ENCODE peak calls at places on chromosomes 1 and 21, in five cellular contexts. H is effector memory CD4-positive, alpha-beta T cell; M is mammary epithelial cell; D is astrocyte of the cerebellum; P is transverse colon. Y is an unnamed sample.

GRCh38 chr1:83102630-83103071 is 896.3 kb downstream of the TTLL7 start:
- DNase-seq in P (no peak), D (no peak), M (no peak), H (no peak), Y (no peak)

GRCh38 chr1:225908013-225908640 is 15.9 kb downstream of the PYCR2 start:
- DNase-seq in M (no peak), P (no peak), D (no peak), H (no peak), Y (no peak)

GRCh38 chr1:239792157-239792556 is 299.5 kb upstream of the FMN2 start:
- DNase-seq in D (no peak), M (no peak), H (no peak), P (no peak), Y (no peak)

GRCh38 chr1:244749230-244750016 is 86.0 kb upstream of the COX20 start:
- DNase-seq in H (no peak), M (no peak), D (no peak), P (no peak), Y (no peak)

GRCh38 chr1:37486680-37487618 is 12.6 kb downstream of the ZC3H12A start:
- DNase-seq in M (peak; percentile 57), D (no peak), H (peak; percentile 56), P (peak; percentile 81), Y (no peak)

GRCh38 chr21:42806489-42807140 is 72.7 kb downstream of the WDR4 start:
- DNase-seq in H (no peak), M (no peak), P (no peak), D (no peak), Y (no peak)

GRCh38 chr1:187648091-187648490 is 819.3 kb downstream of the PLA2G4A start:
- DNase-seq in D (no peak), M (peak; percentile 22), H (no peak), P (no peak), Y (no peak)

GRCh38 chr21:38264581-38264980 is 7.8 kb downstream of the KCNJ15 start:
- DNase-seq in D (no peak), H (no peak), M (no peak), P (no peak), Y (no peak)

GRCh38 chr1:102434421-102434820 is 437.7 kb upstream of the OLFM3 start:
- DNase-seq in M (peak; percentile 4), H (no peak), D (no peak), P (no peak), Y (no peak)

GRCh38 chr1:40270152-40270834 is 12.3 kb downstream of the ZMPSTE24 start:
- DNase-seq in H (no peak), P (no peak), M (peak; percentile 75), D (no peak), Y (peak; percentile 44)

GRCh38 chr1:91506071-91506470 is 5.4 kb downstream of the CDC7 start:
- DNase-seq in D (no peak), M (no peak), P (no peak), H (no peak), Y (no peak)

GRCh38 chr1:54567961-54568360 is 19.9 kb downstream of the ACOT11 start:
- DNase-seq in H (no peak), D (no peak), M (peak; percentile 30), P (no peak), Y (no peak)

GRCh38 chr1:234188454-234188792 is 184.8 kb upstream of the COA6 start:
- DNase-seq in H (no peak), D (no peak), M (peak; percentile 98), P (no peak), Y (no peak)

GRCh38 chr1:43293896-43294760 is 6.7 kb upstream of the TIE1 start:
- DNase-seq in P (peak; percentile 83), M (peak; percentile 57), H (no peak), D (peak; percentile 11), Y (peak; percentile 76)

GRCh38 chr1:74771913-74772515 is 39.1 kb downstream of the TYW3 start:
- DNase-seq in D (peak; percentile 53), H (no peak), P (no peak), M (peak; percentile 30), Y (no peak)

GRCh38 chr1:29975036-29975694 is 738.8 kb downstream of the PTPRU start:
- DNase-seq in M (peak; percentile 32), D (peak; percentile 37), P (no peak), H (no peak), Y (no peak)

GRCh38 chr1:110620250-110620615 is 14.1 kb upstream of the KCNA2 start:
- DNase-seq in M (no peak), D (no peak), H (no peak), P (peak; percentile 42), Y (no peak)

GRCh38 chr1:5597171-5597864 is 394.9 kb downstream of the NPHP4 start:
- DNase-seq in M (no peak), D (no peak), P (no peak), H (no peak), Y (no peak)

GRCh38 chr1:116934586-116935207 is 25.0 kb downstream of the PTGFRN start:
- DNase-seq in M (no peak), H (no peak), P (no peak), D (no peak), Y (no peak)

GRCh38 chr1:62295921-62296451 is 23.2 kb downstream of the KANK4 start:
- DNase-seq in D (peak; percentile 69), H (no peak), M (peak; percentile 62), P (no peak), Y (no peak)

GRCh38 chr1:233440952-233441401 is 113.5 kb downstream of the MAP3K21 start:
- DNase-seq in D (peak; percentile 72), H (no peak), P (no peak), M (peak; percentile 58), Y (no peak)

GRCh38 chr1:187527346-187527745 is 698.6 kb downstream of the PLA2G4A start:
- DNase-seq in H (no peak), D (no peak), P (no peak), M (no peak), Y (no peak)

GRCh38 chr1:236623371-236624166 is 19.3 kb upstream of the HEATR1 start:
- DNase-seq in P (no peak), M (peak; percentile 17), H (no peak), D (no peak), Y (no peak)

DNA sequence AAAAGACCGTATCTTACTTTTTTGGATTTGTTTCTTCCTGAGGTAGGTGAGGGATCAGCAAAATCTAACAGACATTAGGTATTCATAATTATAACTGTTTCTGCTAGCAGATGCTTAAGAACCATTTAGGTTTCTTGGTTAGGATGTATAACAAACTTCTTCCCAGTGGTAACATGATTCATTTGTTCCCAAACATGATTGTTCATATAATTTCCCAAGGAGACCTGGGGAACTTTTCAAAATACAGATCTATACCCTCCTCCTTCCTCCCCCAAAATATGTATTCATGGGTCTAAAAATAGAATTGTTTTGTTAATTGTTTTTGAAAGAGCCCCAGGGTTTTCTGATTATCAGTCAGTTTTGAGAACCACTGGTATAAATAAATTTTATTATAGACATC is 228.2 kb downstream of the COP1 start:
- DNase-seq in D (no peak), P (no peak), M (no peak), H (no peak), Y (no peak)
- H3K4me3 ChIP-seq in D (no peak overlapping the region), P (no peak overlapping the region), M (no peak overlapping the region), H (no peak overlapping the region), Y (no peak overlapping the region)

DNA sequence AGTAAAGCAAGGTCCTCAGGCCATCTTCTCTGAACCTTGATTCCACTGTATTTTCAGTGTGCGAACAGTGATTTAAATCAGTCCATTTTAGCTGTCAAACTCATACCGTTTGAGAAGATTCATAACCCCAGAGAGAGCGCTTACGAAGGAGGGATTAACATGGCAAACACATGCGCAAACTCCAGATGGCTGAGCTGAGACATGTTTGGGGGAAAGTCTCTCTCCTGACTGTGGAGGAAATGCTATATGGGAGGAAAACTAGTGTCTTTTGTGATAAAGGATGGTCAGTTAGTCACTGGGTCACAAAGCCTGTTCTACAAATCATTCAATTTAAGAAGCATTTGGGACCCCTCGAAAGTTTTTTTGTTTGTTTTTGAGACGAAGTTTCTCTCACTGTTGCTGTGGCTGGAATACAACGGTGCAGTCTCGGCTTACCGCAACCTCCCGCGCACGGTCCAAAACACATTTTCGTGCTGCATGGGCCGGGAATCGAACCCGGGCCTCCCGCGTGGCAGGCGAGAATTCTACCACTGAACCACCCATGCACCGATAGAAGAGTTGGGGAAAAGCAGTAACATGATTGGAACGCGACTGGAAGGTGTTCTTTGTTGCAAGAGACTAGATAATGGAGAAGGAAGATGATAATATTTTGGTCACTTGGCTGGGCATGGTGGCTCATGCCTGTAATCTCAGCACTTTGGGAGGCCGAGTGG is 58.4 kb upstream of the CXADR start:
- DNase-seq in M (peak; percentile 88), H (no peak), D (peak; percentile 37), P (no peak), Y (no peak)
- H3K4me3 ChIP-seq in M (no peak overlapping the region), H (no peak overlapping the region), D (no peak overlapping the region), P (no peak overlapping the region), Y (peak overlapping the region; percentile 16)

GRCh38 chr1:156102634-156103511 is 11.6 kb upstream of the LMNA start:
- DNase-seq in D (no peak), M (no peak), H (no peak), P (no peak), Y (no peak)

GRCh38 chr1:156101880-156102279 is 12.6 kb upstream of the LMNA start:
- DNase-seq in P (no peak), D (no peak), M (no peak), H (no peak), Y (no peak)

GRCh38 chr1:156104861-156105546 is 9.5 kb upstream of the LMNA start:
- DNase-seq in P (no peak), H (no peak), M (no peak), D (no peak), Y (no peak)

GRCh38 chr1:156103521-156103947 is 11.0 kb upstream of the LMNA start:
- DNase-seq in M (no peak), D (no peak), P (peak; percentile 44), H (peak; percentile 55), Y (no peak)

DNA sequence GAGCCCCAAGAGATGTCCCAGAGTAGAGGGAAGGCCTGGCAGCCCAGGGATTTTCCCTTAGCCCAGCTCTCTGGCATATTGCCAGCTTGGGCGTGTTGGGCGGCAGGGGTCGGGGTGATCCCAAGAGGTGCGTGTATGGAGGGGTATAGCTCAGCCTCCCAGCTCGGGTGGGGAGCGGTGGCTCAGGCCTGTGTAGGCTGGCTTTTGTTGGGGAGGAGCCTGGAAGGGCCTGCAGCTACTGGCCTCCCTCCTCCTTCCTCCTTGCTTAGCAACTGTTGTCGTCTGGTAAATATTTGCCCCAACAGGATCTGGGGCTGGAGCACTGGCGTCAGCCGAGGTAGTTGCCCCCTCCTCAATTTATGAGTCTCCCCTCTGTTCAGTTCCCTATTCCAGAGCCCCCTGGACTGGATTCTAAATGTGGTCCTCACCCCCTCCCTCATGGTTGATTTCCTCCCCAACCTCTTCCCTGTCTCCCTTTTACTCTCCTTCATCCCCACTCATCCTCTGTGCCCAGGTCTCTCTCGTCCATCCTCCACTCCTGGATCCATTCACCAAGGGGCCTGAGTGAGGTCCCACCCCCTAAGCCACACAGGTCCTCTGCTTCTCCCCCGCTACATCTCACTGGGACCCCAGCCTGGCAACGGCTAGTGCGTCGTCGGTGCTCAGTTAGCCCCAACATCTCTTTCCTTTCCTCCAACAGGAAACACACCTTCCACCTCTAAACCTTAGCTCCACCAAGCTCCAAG is 10.3 kb upstream of the LMNA start:
- DNase-seq in P (peak; percentile 79), D (no peak), H (peak; percentile 73), M (peak; percentile 90), Y (no peak)
- H3K4me3 ChIP-seq in P (no peak overlapping the region), D (no peak overlapping the region), H (no peak overlapping the region), M (no peak overlapping the region), Y (no peak overlapping the region)

DNA sequence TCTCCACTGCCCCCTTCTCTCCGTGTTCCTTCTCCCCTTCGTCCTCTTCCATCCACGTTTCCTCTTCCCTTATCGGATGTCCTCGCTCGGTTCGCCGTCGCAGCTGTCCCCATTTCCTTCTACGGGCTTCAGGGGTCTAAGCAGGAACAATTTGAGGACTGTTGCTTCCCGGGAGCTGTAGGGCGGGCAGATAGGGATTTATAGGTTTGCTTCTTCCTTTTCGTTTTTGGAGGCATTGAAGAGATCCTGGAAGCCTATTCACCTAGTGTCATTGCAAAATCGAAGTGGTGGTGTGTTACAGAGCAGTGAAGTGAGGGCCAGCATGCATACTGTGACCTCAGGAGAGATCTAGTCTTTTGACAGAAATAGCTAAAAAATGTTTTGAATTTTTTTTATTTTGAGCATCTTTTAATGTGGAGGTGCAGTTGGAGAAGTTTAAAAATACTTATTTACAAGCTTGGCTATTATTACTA is 897 bp downstream of the ZYG11B start:
- DNase-seq in M (peak; percentile 8), D (no peak), H (no peak), P (peak; percentile 23), Y (no peak)
- H3K4me3 ChIP-seq in M (peak overlapping the region; percentile 72), D (peak overlapping the region; percentile 86), H (peak overlapping the region; percentile 74), P (peak overlapping the region; percentile 90), Y (peak overlapping the region; percentile 94)